ENCODE peak calls at places on chromosomes 5 and 9, in six cellular contexts. C is left ventricle myocardium inferior, O is astrocyte of the spinal cord, S is esophagus squamous epithelium, W is uterus, Z is choroid plexus epithelial cell. F is an unnamed sample.
A peak's percentile ranks its signal among the peaks of the same experiment; 100 is the strongest.

GRCh38 chr9:134266418-134266817 is 59.8 kb upstream of the RXRA start:
- DNase-seq in S (no peak), O (no peak), C (no peak), W (no peak), Z (no peak), F (no peak)

GRCh38 chr5:53739111-53739510 is 178.7 kb downstream of the NDUFS4 start:
- DNase-seq in W (no peak), O (no peak), C (no peak), S (no peak), Z (no peak), F (no peak)

GRCh38 chr5:1185652-1186350 is 15.6 kb upstream of the SLC6A19 start:
- DNase-seq in Z (no peak), O (no peak), C (peak; percentile 18), W (no peak), S (no peak), F (no peak)

GRCh38 chr5:154274828-154275185 is 84.3 kb downstream of the GALNT10 start:
- DNase-seq in C (no peak), S (no peak), Z (no peak), W (no peak), O (no peak), F (no peak)

GRCh38 chr9:124011460-124012301 is at the start of gene LHX2:
- DNase-seq in O (peak; percentile 55), C (peak; percentile 73), Z (peak; percentile 59), W (no peak), S (no peak), F (peak; percentile 89)

GRCh38 chr5:170082701-170083100 is 23.0 kb upstream of the FOXI1 start:
- DNase-seq in Z (no peak), W (no peak), C (no peak), S (no peak), O (no peak), F (no peak)

GRCh38 chr5:63262191-63262981 is 683.8 kb downstream of the LRRC70 start:
- DNase-seq in C (no peak), W (no peak), S (no peak), Z (peak; percentile 80), O (peak; percentile 45), F (peak; percentile 60)

GRCh38 chr5:88119535-88119934 is 149.1 kb downstream of the TMEM161B start:
- DNase-seq in O (peak; percentile 7), S (no peak), C (no peak), W (no peak), Z (no peak), F (no peak)

GRCh38 chr9:75624984-75625383 is 265.5 kb upstream of the PCSK5 start:
- DNase-seq in W (no peak), C (no peak), Z (no peak), O (no peak), S (no peak), F (no peak)

GRCh38 chr9:136192289-136193126 is 12.4 kb downstream of the LHX3 start:
- DNase-seq in S (no peak), C (no peak), O (no peak), W (no peak), Z (no peak), F (no peak)

GRCh38 chr9:121300283-121301119 is 32.5 kb downstream of the GSN start:
- DNase-seq in C (no peak), O (no peak), Z (no peak), W (no peak), S (no peak), F (no peak)

GRCh38 chr5:34012791-34013190 is 4.9 kb upstream of the AMACR start:
- DNase-seq in O (peak; percentile 52), W (no peak), C (no peak), S (no peak), Z (no peak), F (no peak)

GRCh38 chr9:26066237-26066636 is 388.0 kb upstream of the TUSC1 start:
- DNase-seq in W (no peak), O (no peak), Z (no peak), S (no peak), C (no peak), F (no peak)

GRCh38 chr5:176844706-176845391 is 34.5 kb downstream of the UNC5A start:
- DNase-seq in S (no peak), W (no peak), C (no peak), Z (peak; percentile 6), O (no peak), F (no peak)

GRCh38 chr5:80175337-80175736 is 80.5 kb downstream of the SERINC5 start:
- DNase-seq in Z (no peak), W (no peak), S (no peak), O (no peak), C (no peak), F (no peak)

GRCh38 chr5:53262348-53262970 is 152.9 kb upstream of the MOCS2 start:
- DNase-seq in W (no peak), C (no peak), O (peak; percentile 41), Z (peak; percentile 83), S (no peak), F (no peak)

GRCh38 chr5:59358005-59358404 is 535.5 kb downstream of the PDE4D start:
- DNase-seq in C (no peak), Z (no peak), O (no peak), S (no peak), W (no peak), F (no peak)

GRCh38 chr5:180090769-180091546 is 19.4 kb upstream of the RNF130 start:
- DNase-seq in W (no peak), C (no peak), S (no peak), O (peak; percentile 38), Z (peak; percentile 75), F (no peak)

GRCh38 chr9:91423785-91424402 is at the start of gene NFIL3:
- DNase-seq in C (peak; percentile 84), O (peak; percentile 77), S (peak; percentile 26), Z (peak; percentile 81), W (peak; percentile 76), F (no peak)

GRCh38 chr9:91421987-91422765 is 1.5 kb downstream of the NFIL3 start:
- DNase-seq in S (no peak), O (peak; percentile 64), Z (peak; percentile 57), C (no peak), W (peak; percentile 29), F (no peak)

GRCh38 chr9:91424403-91425176 is 958 bp upstream of the NFIL3 start:
- DNase-seq in W (peak; percentile 94), O (peak; percentile 79), C (peak; percentile 85), Z (peak; percentile 91), S (no peak), F (no peak)

GRCh38 chr9:91421022-91421765 is 2.4 kb downstream of the NFIL3 start:
- DNase-seq in C (peak; percentile 46), W (peak; percentile 52), Z (peak; percentile 64), S (no peak), O (peak; percentile 59), F (no peak)

DNA sequence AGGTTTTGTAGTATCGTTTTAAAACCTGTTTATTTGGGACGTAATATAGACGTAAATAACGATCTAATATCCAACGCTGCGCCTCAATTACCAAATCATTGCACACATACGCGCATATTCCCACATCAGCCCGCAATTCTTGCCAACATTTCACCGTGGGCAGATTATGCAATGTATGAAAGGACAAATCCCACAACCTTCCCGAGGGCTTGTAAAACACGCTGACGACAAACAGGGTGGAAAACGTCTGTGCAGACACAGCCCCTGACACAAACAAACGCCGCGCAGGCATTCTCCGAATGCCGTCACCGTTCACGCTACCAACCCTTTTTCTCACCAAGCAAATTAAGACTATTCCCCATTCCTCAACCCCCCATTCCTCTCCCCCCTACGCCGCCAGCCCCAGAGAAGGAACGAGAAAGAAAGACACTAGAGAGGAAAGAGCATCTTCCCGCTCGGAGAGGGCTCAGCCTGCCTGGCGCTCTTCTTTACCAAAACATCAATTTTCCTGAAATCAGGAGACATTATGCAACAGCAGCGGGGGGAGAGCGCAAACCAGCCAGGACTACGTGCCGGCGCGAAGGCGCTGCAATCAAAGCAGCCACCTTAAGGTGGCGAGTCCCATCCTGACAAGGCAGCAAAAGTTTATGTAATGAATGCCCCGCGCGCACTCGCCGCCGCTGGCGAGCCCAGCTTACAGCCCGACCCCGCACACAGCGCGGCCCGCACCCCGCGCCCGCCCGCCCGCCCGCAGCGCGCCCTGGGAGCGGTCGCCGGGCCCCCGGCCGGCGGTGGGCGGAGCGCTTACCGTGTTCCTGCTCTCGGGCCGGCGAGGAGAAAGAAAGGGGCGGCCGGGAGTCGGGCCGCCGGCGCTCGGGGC is 560 bp downstream of the NFIL3 start:
- DNase-seq in S (no peak), O (peak; percentile 77), Z (peak; percentile 82), C (peak; percentile 56), W (peak; percentile 80), F (no peak)
- TF ChIP-seq CTCF in S (no peak), O (peak; percentile 26), Z (peak; percentile 42), C (peak; percentile 48), W (no peak), F (peak; percentile 22)

DNA sequence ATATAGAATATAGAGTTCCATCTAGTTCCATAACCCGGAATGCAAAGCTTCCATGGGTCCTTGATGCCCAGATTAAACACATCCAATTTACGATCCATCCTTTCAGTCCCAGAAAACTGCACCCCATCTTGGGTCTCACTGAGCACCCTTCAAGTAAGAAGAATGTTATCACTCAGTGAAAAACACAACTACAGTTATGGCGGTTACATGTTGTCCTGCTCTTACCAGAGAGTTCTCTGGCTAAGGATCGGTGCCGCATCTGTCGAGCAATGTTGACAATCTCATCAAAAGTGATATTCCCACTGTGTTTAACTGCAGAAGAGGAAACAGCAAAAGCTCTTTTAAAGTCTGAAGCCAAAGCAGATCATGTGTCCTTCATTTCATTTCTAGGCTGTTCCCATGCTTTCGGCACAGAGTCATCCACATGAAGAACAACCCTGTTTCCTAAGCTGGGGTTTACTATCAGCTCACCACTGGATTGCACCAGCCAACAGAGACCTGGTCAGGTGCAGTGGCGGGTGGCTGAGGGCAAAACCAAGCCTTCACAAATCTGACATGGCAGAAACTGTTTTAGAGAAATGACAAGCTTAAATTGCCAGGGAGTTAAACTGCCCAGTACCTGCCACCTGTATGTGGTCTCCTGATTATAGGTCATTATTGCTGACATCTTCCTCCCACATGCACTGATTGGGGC is 2.9 kb downstream of the RPL12 start:
- DNase-seq in Z (peak; percentile 39), C (no peak), W (no peak), O (no peak), S (no peak), F (no peak)
- H3K4me3 ChIP-seq in Z (peak overlapping the region; percentile 97), C (no peak overlapping the region), W (no peak overlapping the region), O (peak overlapping the region; percentile 99), S (no peak overlapping the region), F (peak overlapping the region; percentile 98)

GRCh38 chr5:100790170-100790665 is 112.9 kb downstream of the ST8SIA4 start:
- DNase-seq in C (no peak), S (no peak), Z (peak; percentile 12), W (no peak), O (no peak), F (no peak)
- TF ChIP-seq CTCF in C (peak; percentile 24), S (no peak), Z (peak; percentile 24), W (no peak), O (peak; percentile 7), F (peak; percentile 21)

GRCh38 chr9:119047513-119047912 is 321.7 kb downstream of the BRINP1 start:
- DNase-seq in C (no peak), S (no peak), W (no peak), O (no peak), Z (no peak), F (no peak)

GRCh38 chr9:119052339-119053030 is 316.8 kb downstream of the BRINP1 start:
- DNase-seq in O (no peak), W (no peak), C (peak; percentile 57), Z (no peak), S (no peak), F (no peak)

GRCh38 chr9:119050281-119050680 is 319.0 kb downstream of the BRINP1 start:
- DNase-seq in Z (no peak), W (no peak), C (no peak), O (no peak), S (no peak), F (no peak)

DNA sequence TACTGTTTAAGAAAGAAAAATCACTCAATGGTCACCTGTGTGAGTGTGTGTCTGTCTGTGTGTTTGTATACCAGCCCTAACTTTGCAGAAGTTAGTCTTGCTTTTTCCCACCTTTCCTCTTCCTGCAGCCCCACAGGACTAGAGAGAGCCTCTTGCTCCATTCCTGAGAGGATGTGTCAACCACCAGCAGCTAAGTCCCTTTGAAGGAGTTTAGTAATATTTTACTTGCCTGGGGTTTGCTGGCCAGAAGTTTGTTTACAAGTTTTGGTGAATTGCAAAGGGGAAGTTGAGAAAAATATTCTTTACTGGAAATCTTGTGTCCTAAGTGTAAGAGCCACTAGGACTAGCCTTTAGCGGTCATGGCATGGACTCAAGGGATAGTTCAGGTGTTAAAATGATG is 316.2 kb downstream of the BRINP1 start:
- DNase-seq in W (no peak), C (no peak), O (no peak), Z (no peak), S (no peak), F (no peak)
- H3K4me3 ChIP-seq in W (no peak overlapping the region), C (peak overlapping the region; percentile 47), O (no peak overlapping the region), Z (no peak overlapping the region), S (no peak overlapping the region), F (no peak overlapping the region)